ENCODE peak calls at places on chromosomes 5 and 9, in four cellular contexts. O is natural killer cell; Z is Right ventricle myocardium inferior; Q is activated naive CD8-positive, alpha-beta T cell treated with anti-CD3 and anti-CD28 coated beads, Interleukin-2, amount 10 ng/mL, durations not matched to agents 7 days and 5 days. H is an unnamed sample.
A peak's percentile ranks its signal among the peaks of the same experiment; 100 is the strongest.

GRCh38 chr9:3931996-3932906 is 367.6 kb downstream of the GLIS3 start:
- ATAC-seq in Z (no peak), O (no peak), Q (no peak), H (peak; percentile 73)

GRCh38 chr5:119411291-119411934 is 40.9 kb upstream of the HSD17B4 start:
- ATAC-seq in Q (peak; percentile 23), O (no peak), Z (peak; percentile 24), H (peak; percentile 64)

GRCh38 chr9:83972286-83972685 is 7.7 kb downstream of the HNRNPK start:
- ATAC-seq in Z (no peak), Q (peak; percentile 22), O (peak; percentile 69), H (no peak)

GRCh38 chr9:115157245-115157674 is 39.3 kb upstream of the TNC start:
- ATAC-seq in O (no peak), Q (no peak), Z (no peak), H (peak; percentile 84)

GRCh38 chr5:170342153-170342552 is 44.6 kb upstream of the LCP2 start:
- ATAC-seq in O (no peak), Z (no peak), Q (no peak), H (no peak)

GRCh38 chr9:127057970-127058644 is 64.3 kb downstream of the ANGPTL2 start:
- ATAC-seq in Z (peak; percentile 35), O (no peak), Q (no peak), H (peak; percentile 31)

GRCh38 chr5:39370555-39371366 is 6.5 kb upstream of the C9 start:
- ATAC-seq in O (no peak), Q (no peak), Z (no peak), H (no peak)

GRCh38 chr5:137114529-137114928 is 384.6 kb downstream of the SPOCK1 start:
- ATAC-seq in Q (no peak), Z (no peak), O (no peak), H (no peak)

GRCh38 chr9:104810421-104811339 is 46.8 kb downstream of the NIPSNAP3B start:
- ATAC-seq in Z (peak; percentile 65), O (no peak), Q (no peak), H (peak; percentile 48)

GRCh38 chr5:76851713-76852369 is 2.0 kb downstream of the S100Z start:
- ATAC-seq in Q (no peak), O (no peak), Z (peak; percentile 62), H (no peak)

GRCh38 chr9:92455217-92455616 is 27.1 kb downstream of the ASPN start:
- ATAC-seq in O (no peak), Z (no peak), Q (no peak), H (no peak)

GRCh38 chr5:141349917-141350619 is at the start of gene PCDHGB1:
- ATAC-seq in Q (peak; percentile 66), Z (peak; percentile 83), O (no peak), H (peak; percentile 27)

GRCh38 chr5:95647886-95648860 is 1.6 kb downstream of the RFESD start:
- ATAC-seq in Z (no peak), Q (no peak), O (no peak), H (no peak)

GRCh38 chr5:169287529-169287928 is 13.4 kb downstream of the SLIT3 start:
- ATAC-seq in O (no peak), Q (no peak), Z (no peak), H (no peak)

GRCh38 chr5:128472919-128473318 is 65.1 kb downstream of the FBN2 start:
- ATAC-seq in Z (no peak), Q (no peak), O (no peak), H (no peak)

GRCh38 chr5:39205550-39205949 is 13.8 kb downstream of the FYB1 start:
- ATAC-seq in O (no peak), Q (no peak), Z (no peak), H (no peak)

H was measured in SK-N-SH treated with all-trans-retinoic acid at 6 μM for 48 hours.